ENCODE peak calls at places on chromosomes 1 and 21, in ten cellular contexts. E, D, O, F, W, P, Y, Z, V and J are unnamed samples.

GRCh38 chr21:37459575-37459974 is 93.0 kb downstream of the DYRK1A start:
- DNase-seq in E (no peak), D (no peak), O (peak), F (peak), W (no peak), P (peak), Y (no peak), Z (peak), V (no peak), J (no peak)

GRCh38 chr1:166925791-166926483 is 49.4 kb downstream of the ILDR2 start:
- DNase-seq in E (peak), D (no peak), O (peak), F (peak), W (peak), P (peak), Y (no peak), Z (no peak), V (no peak), J (peak)

GRCh38 chr1:106278706-106279105 is 777.8 kb upstream of the PRMT6 start:
- DNase-seq in E (no peak), D (no peak), O (no peak), F (no peak), W (no peak), P (peak), Y (no peak), Z (no peak), V (no peak), J (no peak)

GRCh38 chr21:41183575-41183974 is 15.6 kb downstream of the BACE2 start:
- DNase-seq in E (no peak), D (no peak), O (no peak), F (peak), W (no peak), P (no peak), Y (no peak), Z (no peak), V (no peak), J (no peak)

GRCh38 chr1:162913345-162913744 is 52.4 kb upstream of the CCDC190 start:
- DNase-seq in E (no peak), D (no peak), O (no peak), F (no peak), W (no peak), P (no peak), Y (no peak), Z (no peak), V (no peak), J (no peak)

GRCh38 chr1:229409616-229410369 is 24.1 kb downstream of the ACTA1 start:
- DNase-seq in E (no peak), D (no peak), O (no peak), F (no peak), W (no peak), P (no peak), Y (no peak), Z (no peak), V (no peak), J (no peak)

GRCh38 chr1:93552751-93553455 is 105.0 kb downstream of the FNBP1L start:
- DNase-seq in E (no peak), D (no peak), O (peak), F (peak), W (no peak), P (peak), Y (no peak), Z (peak), V (no peak), J (peak)

GRCh38 chr1:185804206-185804605 is 70.0 kb downstream of the HMCN1 start:
- DNase-seq in E (no peak), D (no peak), O (peak), F (no peak), W (no peak), P (peak), Y (no peak), Z (no peak), V (no peak), J (peak)

GRCh38 chr1:248906741-248907661 is 966 bp downstream of the PGBD2 start:
- DNase-seq in E (no peak), D (no peak), O (no peak), F (no peak), W (no peak), P (no peak), Y (no peak), Z (peak), V (no peak), J (no peak)

GRCh38 chr1:6491480-6491962 is at the start of gene PLEKHG5:
- DNase-seq in E (no peak), D (no peak), O (peak), F (peak), W (peak), P (peak), Y (no peak), Z (peak), V (no peak), J (peak)

GRCh38 chr1:30783244-30783915 is 25.8 kb upstream of the LAPTM5 start:
- DNase-seq in E (peak), D (no peak), O (no peak), F (no peak), W (no peak), P (no peak), Y (no peak), Z (no peak), V (peak), J (no peak)

GRCh38 chr1:89802841-89803240 is 18.0 kb upstream of the LRRC8D start:
- DNase-seq in E (no peak), D (no peak), O (peak), F (no peak), W (no peak), P (no peak), Y (no peak), Z (peak), V (no peak), J (no peak)